ENCODE peak calls at places on chromosomes 4 and X, in seven cellular contexts. E is RKO, W is occipital lobe, U is NCI-H1417, K is anterior cingulate cortex, I is AML-193, X is tibial artery. A is an unnamed sample.

GRCh38 chr4:7647932-7648812 is 213.4 kb upstream of the PSAPL1 start:
- DNase-seq in W (no peak), I (peak; percentile 16), U (no peak), K (no peak), E (peak; percentile 48), X (no peak), A (no peak)

GRCh38 chr4:45280121-45280520 is 553.8 kb upstream of the GNPDA2 start:
- DNase-seq in X (no peak), U (no peak), K (no peak), I (no peak), E (no peak), W (no peak), A (no peak)

GRCh38 chr4:33924801-33925200 is 2319.5 kb downstream of the ARAP2 start:
- DNase-seq in K (no peak), X (no peak), U (no peak), I (no peak), W (no peak), E (no peak), A (no peak)

GRCh38 chrX:78029663-78030062 is 60.2 kb upstream of the PGAM4 start:
- DNase-seq in X (no peak), I (no peak), K (peak; percentile 17), E (peak; percentile 61), W (no peak), U (peak; percentile 58), A (no peak)

GRCh38 chrX:129717902-129718301 is 20.9 kb upstream of the XPNPEP2 start:
- DNase-seq in E (no peak), X (peak; percentile 81), U (no peak), I (no peak), W (peak; percentile 22), K (no peak), A (no peak)

GRCh38 chr4:123484291-123484926 is 87.8 kb downstream of the SPRY1 start:
- DNase-seq in K (no peak), I (no peak), E (no peak), W (no peak), U (peak; percentile 29), X (no peak), A (no peak)

GRCh38 chr4:113248320-113248719 is 198.9 kb downstream of the ANK2 start:
- DNase-seq in E (no peak), U (no peak), X (no peak), W (no peak), K (no peak), I (no peak), A (no peak)

GRCh38 chr4:184385705-184386141 is 88.6 kb downstream of the IRF2 start:
- DNase-seq in I (no peak), U (no peak), K (no peak), E (no peak), W (no peak), X (no peak), A (no peak)

GRCh38 chrX:23816179-23816578 is 33.2 kb downstream of the SAT1 start:
- DNase-seq in K (no peak), E (no peak), X (no peak), W (no peak), I (no peak), U (no peak), A (no peak)

GRCh38 chrX:150575415-150575814 is 7.0 kb downstream of the MTM1 start:
- DNase-seq in X (no peak), I (no peak), W (no peak), U (no peak), E (no peak), K (no peak), A (no peak)

GRCh38 chr4:15002659-15003440 is 569 bp downstream of the CPEB2 start:
- DNase-seq in I (peak; percentile 53), X (peak; percentile 90), W (peak; percentile 80), U (peak; percentile 89), K (peak; percentile 74), E (peak; percentile 64), A (peak; percentile 76)

A was measured in type B pancreatic cell.